ENCODE peak calls at places on chromosomes 5 and 9, in seven cellular contexts. C is breast epithelium, A is transverse colon, Y is HepG2, R is stomach, X is endothelial cell of umbilical vein, Q is HCT116. F is an unnamed sample.

GRCh38 chr9:137030528-137030927 is 1.4 kb downstream of the FUT7 start:
- DNase-seq in C (no peak), A (no peak), Y (no peak), R (peak; percentile 39), X (no peak), Q (no peak), F (no peak)

GRCh38 chr5:143148461-143149170 is 254.9 kb downstream of the NR3C1 start:
- DNase-seq in C (no peak), A (no peak), Y (no peak), R (no peak), X (no peak), Q (no peak), F (no peak)

GRCh38 chr5:122262107-122262506 is 49.9 kb upstream of the SNCAIP start:
- DNase-seq in C (no peak), A (no peak), Y (no peak), R (no peak), X (no peak), Q (no peak), F (no peak)

GRCh38 chr9:76162751-76163500 is 231.3 kb downstream of the RFK start:
- DNase-seq in C (no peak), A (no peak), Y (no peak), R (no peak), X (no peak), Q (no peak), F (no peak)

GRCh38 chr5:32710859-32711692 is at the start of gene NPR3:
- DNase-seq in C (no peak), A (peak; percentile 8), Y (no peak), R (no peak), X (no peak), Q (no peak), F (peak; percentile 27)

GRCh38 chr9:136549010-136549980 is 3.4 kb upstream of the NOTCH1 start:
- DNase-seq in C (peak; percentile 70), A (no peak), Y (no peak), R (no peak), X (no peak), Q (no peak), F (no peak)

GRCh38 chr5:120457839-120458507 is 6.1 kb upstream of the PRR16 start:
- DNase-seq in C (peak; percentile 50), A (peak; percentile 81), Y (peak; percentile 46), R (peak; percentile 82), X (peak; percentile 52), Q (peak; percentile 59), F (no peak)

GRCh38 chr5:181204561-181205401 is at the start of gene TRIM7:
- DNase-seq in C (no peak), A (peak; percentile 65), Y (no peak), R (peak; percentile 61), X (peak; percentile 60), Q (no peak), F (peak; percentile 72)

GRCh38 chr5:159203351-159203750 is 6.0 kb downstream of the RNF145 start:
- DNase-seq in C (no peak), A (no peak), Y (no peak), R (no peak), X (no peak), Q (no peak), F (no peak)

GRCh38 chr5:36355513-36355912 is 53.8 kb upstream of the RANBP3L start:
- DNase-seq in C (no peak), A (no peak), Y (no peak), R (no peak), X (no peak), Q (no peak), F (no peak)

GRCh38 chr9:84862786-84863185 is 193.3 kb downstream of the NTRK2 start:
- DNase-seq in C (no peak), A (no peak), Y (no peak), R (no peak), X (peak; percentile 90), Q (no peak), F (no peak)

GRCh38 chr5:119190470-119190869 is 119.6 kb downstream of the DMXL1 start:
- DNase-seq in C (no peak), A (no peak), Y (no peak), R (no peak), X (no peak), Q (no peak), F (no peak)

GRCh38 chr9:92634712-92635605 is 35.0 kb downstream of the IPPK start:
- DNase-seq in C (peak; percentile 36), A (peak; percentile 77), Y (peak; percentile 55), R (peak; percentile 74), X (peak; percentile 78), Q (peak; percentile 41), F (peak; percentile 92)

GRCh38 chr5:139181835-139182452 is 16.2 kb downstream of the SIL1 start:
- DNase-seq in C (peak; percentile 63), A (peak; percentile 39), Y (no peak), R (no peak), X (no peak), Q (peak; percentile 36), F (no peak)

DNA sequence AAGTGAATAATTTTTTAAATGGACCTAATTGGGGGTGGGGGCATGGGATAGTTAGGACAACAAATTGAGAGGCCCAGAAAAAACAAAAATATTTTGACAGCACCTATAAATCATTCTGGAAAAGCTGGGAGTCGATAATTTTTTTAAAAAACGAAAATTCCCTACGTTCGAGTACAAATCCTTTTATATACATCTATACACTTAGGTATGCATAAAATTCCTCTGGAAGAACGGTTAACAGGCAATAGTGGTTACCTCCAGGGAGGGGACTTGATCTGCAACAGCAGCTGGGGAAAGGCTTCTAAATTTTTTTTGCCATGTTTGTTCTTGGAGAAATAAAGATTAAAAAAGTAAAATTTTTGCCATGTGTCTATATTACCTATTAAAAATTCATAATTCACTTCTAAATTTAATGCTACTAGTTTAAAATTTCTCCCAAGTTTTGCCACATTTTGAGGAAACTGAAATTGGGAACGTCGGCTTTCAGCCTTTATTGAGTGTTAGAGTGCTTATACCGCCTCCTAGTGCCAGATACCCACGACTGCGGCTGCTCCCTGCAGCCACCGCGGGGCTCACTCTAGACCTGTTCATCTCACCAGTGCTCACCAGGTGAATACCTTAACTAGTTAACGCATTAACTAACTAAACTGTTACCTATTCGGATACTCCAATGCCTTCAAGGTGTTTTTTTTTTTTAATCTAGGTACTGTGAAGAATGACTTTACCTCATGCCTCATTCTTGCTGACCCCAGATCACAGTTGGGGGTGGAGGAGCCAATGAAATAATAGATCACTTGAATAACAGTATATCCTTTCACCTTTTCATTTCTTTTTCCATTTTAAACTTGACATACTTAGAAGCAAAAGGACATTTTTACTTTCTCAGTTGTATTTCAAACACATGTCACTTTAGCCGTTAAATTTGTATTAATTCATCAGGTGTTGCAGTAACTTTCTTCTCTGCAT is 1.8 kb upstream of the BHMT start:
- DNase-seq in C (no peak), A (no peak), Y (peak; percentile 28), R (no peak), X (no peak), Q (peak; percentile 29), F (no peak)
- TF ChIP-seq CTCF in C (no peak), A (peak; percentile 36), Y (peak; percentile 66), R (no peak), X (peak; percentile 22), Q (peak; percentile 54), F (peak; percentile 33)

GRCh38 chr9:122912671-122912963 is 506 bp downstream of the ZBTB6 start:
- DNase-seq in C (no peak), A (no peak), Y (no peak), R (no peak), X (no peak), Q (no peak), F (no peak)

GRCh38 chr9:122912964-122913673 is at the start of gene ZBTB6:
- DNase-seq in C (peak; percentile 56), A (peak; percentile 80), Y (peak; percentile 83), R (peak; percentile 78), X (peak; percentile 77), Q (peak; percentile 79), F (peak; percentile 81)
- TF ChIP-seq POLR2AphosphoS5 in C (no peak), A (peak; percentile 65), Y (peak; percentile 73), R (peak; percentile 68), X (peak; percentile 87), Q (peak; percentile 89), F (peak; percentile 85)

DNA sequence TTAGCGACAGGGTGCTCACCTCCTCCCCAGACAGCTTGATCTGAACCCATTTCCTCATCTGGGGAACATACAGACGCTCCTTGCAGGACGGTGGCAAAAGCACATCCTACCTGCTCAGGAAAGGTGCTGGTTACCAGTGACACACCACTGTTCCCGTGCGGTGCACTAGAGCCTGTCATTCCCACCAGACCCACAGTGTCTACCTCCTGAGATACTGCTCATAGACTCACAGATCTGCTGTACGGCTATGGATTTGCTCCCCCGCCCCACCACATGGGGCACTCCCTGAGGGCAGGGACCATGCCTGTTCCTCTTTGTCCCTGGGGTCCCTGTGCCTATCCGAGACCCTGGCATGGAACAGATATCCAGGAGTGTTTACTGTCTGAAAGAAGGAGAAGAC is 208.9 kb downstream of the PAX5 start:
- DNase-seq in C (no peak), A (no peak), Y (no peak), R (no peak), X (no peak), Q (no peak), F (no peak)
- H3K27ac ChIP-seq in C (no peak overlapping the region), A (no peak overlapping the region), Y (no peak overlapping the region), R (no peak overlapping the region), X (no peak overlapping the region), Q (no peak overlapping the region), F (no peak overlapping the region)

GRCh38 chr5:173789031-173789920 is 98.9 kb upstream of the CPEB4 start:
- DNase-seq in C (no peak), A (no peak), Y (peak; percentile 79), R (peak; percentile 25), X (no peak), Q (peak; percentile 41), F (no peak)

GRCh38 chr5:173785421-173785820 is 102.7 kb upstream of the CPEB4 start:
- DNase-seq in C (no peak), A (no peak), Y (no peak), R (no peak), X (no peak), Q (no peak), F (no peak)

GRCh38 chr5:173785866-173786265 is 102.3 kb upstream of the CPEB4 start:
- DNase-seq in C (no peak), A (no peak), Y (no peak), R (no peak), X (no peak), Q (no peak), F (no peak)

GRCh38 chr5:173790177-173790719 is 97.9 kb upstream of the CPEB4 start:
- DNase-seq in C (no peak), A (peak; percentile 53), Y (no peak), R (peak; percentile 22), X (no peak), Q (no peak), F (no peak)

GRCh38 chr5:173786296-173787187 is 101.6 kb upstream of the CPEB4 start:
- DNase-seq in C (no peak), A (no peak), Y (no peak), R (no peak), X (no peak), Q (no peak), F (no peak)
- TF ChIP-seq CTCF in C (no peak), A (no peak), Y (no peak), R (no peak), X (no peak), Q (no peak), F (no peak)